ENCODE peak calls at places on chromosomes 4 and X, in seven cellular contexts. J is H9, E is mesendoderm, H is IMR-90, P is neuronal stem cell, N is H1, T is trophoblast cell. X is an unnamed sample.

GRCh38 chr4:105714071-105714521 is 5.5 kb downstream of the GSTCD start:
- DNase-seq in J (no peak), P (no peak), E (no peak), H (no peak), T (no peak), N (no peak), X (no peak)

GRCh38 chr4:61044837-61045236 is 155.3 kb upstream of the ADGRL3 start:
- DNase-seq in T (no peak), P (no peak), H (no peak), N (no peak), E (no peak), J (no peak), X (no peak)

GRCh38 chr4:122577808-122578781 is 42.8 kb downstream of the IL21 start:
- DNase-seq in H (peak; percentile 38), P (peak; percentile 23), T (peak; percentile 40), N (peak; percentile 64), E (peak; percentile 59), J (no peak), X (peak; percentile 71)

GRCh38 chr4:159048166-159048886 is 54.6 kb upstream of the RAPGEF2 start:
- DNase-seq in E (peak; percentile 62), T (peak; percentile 53), P (peak; percentile 21), J (peak; percentile 55), H (peak; percentile 79), N (no peak), X (peak; percentile 39)

GRCh38 chrX:44908838-44909237 is 35.9 kb downstream of the KDM6A start:
- DNase-seq in E (no peak), T (no peak), J (no peak), P (no peak), H (no peak), N (no peak), X (no peak)

GRCh38 chr4:11632015-11632414 is 203.3 kb upstream of the HS3ST1 start:
- DNase-seq in P (no peak), H (no peak), J (no peak), T (no peak), N (no peak), E (no peak), X (no peak)

GRCh38 chrX:47637546-47638195 is 7.9 kb upstream of the CFP start:
- DNase-seq in N (no peak), T (no peak), P (no peak), E (peak; percentile 78), J (peak; percentile 91), H (no peak), X (no peak)

GRCh38 chrX:70479970-70480659 is 35.5 kb downstream of the DLG3 start:
- DNase-seq in E (peak; percentile 34), H (no peak), J (peak; percentile 36), N (no peak), P (no peak), T (no peak), X (no peak)

GRCh38 chr4:151104621-151105020 is 5.2 kb downstream of the RPS3A start:
- DNase-seq in E (no peak), P (no peak), N (no peak), T (no peak), J (no peak), H (no peak), X (no peak)

GRCh38 chr4:80073362-80074008 is 456 bp upstream of the ANTXR2 start:
- DNase-seq in E (no peak), N (no peak), P (no peak), J (no peak), T (no peak), H (no peak), X (no peak)

GRCh38 chrX:44784241-44784640 is 59.6 kb upstream of the DUSP21 start:
- DNase-seq in H (no peak), E (no peak), T (no peak), J (no peak), P (no peak), N (no peak), X (no peak)

GRCh38 chrX:118847676-118848075 is 24.1 kb downstream of the ZCCHC12 start:
- DNase-seq in E (peak; percentile 66), P (peak; percentile 46), J (no peak), N (no peak), T (no peak), H (peak; percentile 42), X (peak; percentile 46)

GRCh38 chr4:18934197-18934596 is 912.6 kb upstream of the LCORL start:
- DNase-seq in N (no peak), J (no peak), T (no peak), P (no peak), E (peak; percentile 29), H (no peak), X (no peak)

GRCh38 chr4:56742080-56742871 is 61.2 kb upstream of the HOPX start:
- DNase-seq in E (no peak), J (no peak), T (no peak), H (peak; percentile 19), P (no peak), N (no peak), X (peak; percentile 45)

GRCh38 chr4:140857111-140857510 is 100.9 kb upstream of the TBC1D9 start:
- DNase-seq in P (no peak), E (no peak), J (no peak), N (no peak), H (no peak), T (no peak), X (no peak)

GRCh38 chr4:174650711-174651355 is 128.5 kb upstream of the HPGD start:
- DNase-seq in N (no peak), E (no peak), H (no peak), J (no peak), T (no peak), P (no peak), X (no peak)

GRCh38 chr4:128709268-128709667 is 100.2 kb upstream of the JADE1 start:
- DNase-seq in N (no peak), T (no peak), P (no peak), H (no peak), E (no peak), J (no peak), X (no peak)

GRCh38 chrX:153875391-153876111 is 10.4 kb downstream of the L1CAM start:
- DNase-seq in J (peak; percentile 76), N (peak; percentile 95), T (peak; percentile 2), P (peak; percentile 69), H (no peak), E (peak; percentile 72), X (peak; percentile 39)
- H3K4ac ChIP-seq in J (no peak overlapping the region), N (no peak overlapping the region), T (no peak overlapping the region), P (no peak overlapping the region), H (no peak overlapping the region), E (no peak overlapping the region), X (no peak overlapping the region)

GRCh38 chr4:65391382-65391781 is 278.9 kb downstream of the EPHA5 start:
- DNase-seq in J (no peak), T (no peak), E (no peak), H (no peak), P (no peak), N (no peak), X (no peak)

GRCh38 chr4:65391814-65392213 is 278.5 kb downstream of the EPHA5 start:
- DNase-seq in P (no peak), N (no peak), T (no peak), H (no peak), J (no peak), E (no peak), X (no peak)

GRCh38 chr4:65381648-65382047 is 288.6 kb downstream of the EPHA5 start:
- DNase-seq in N (no peak), J (no peak), H (no peak), P (no peak), T (no peak), E (peak; percentile 22), X (no peak)

GRCh38 chr4:65383589-65384305 is 286.5 kb downstream of the EPHA5 start:
- DNase-seq in P (no peak), N (no peak), H (no peak), E (no peak), J (no peak), T (no peak), X (no peak)

DNA sequence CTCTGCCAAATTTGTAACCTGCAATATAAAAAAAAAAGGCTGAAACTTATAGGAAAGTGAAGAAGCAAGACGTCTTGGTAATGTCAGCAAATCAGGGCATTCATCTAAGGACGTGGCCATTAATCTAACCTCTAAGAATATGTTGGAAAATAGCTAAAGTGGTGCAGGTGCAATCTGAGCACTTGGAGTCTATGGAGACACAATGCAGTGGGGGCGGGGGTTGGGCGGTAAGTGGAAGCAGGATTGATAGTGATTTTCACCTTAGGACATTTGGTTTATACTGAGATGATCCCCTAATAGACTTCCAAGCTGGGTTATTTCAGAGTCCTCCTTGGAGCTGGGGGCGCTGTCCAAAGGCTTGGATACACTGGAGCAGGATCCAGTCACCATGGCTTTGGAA is 283.4 kb downstream of the EPHA5 start:
- DNase-seq in N (no peak), E (no peak), P (no peak), J (no peak), H (no peak), T (no peak), X (no peak)
- H3K4ac ChIP-seq in N (no peak overlapping the region), E (no peak overlapping the region), P (no peak overlapping the region), J (no peak overlapping the region), H (no peak overlapping the region), T (no peak overlapping the region), X (no peak overlapping the region)

GRCh38 chr4:3436798-3437581 is 4.8 kb upstream of the HGFAC start:
- DNase-seq in N (no peak), E (no peak), H (peak; percentile 35), T (no peak), P (no peak), J (no peak), X (peak; percentile 29)

GRCh38 chr4:3437582-3437936 is 4.2 kb upstream of the HGFAC start:
- DNase-seq in T (no peak), N (no peak), H (no peak), E (no peak), J (no peak), P (no peak), X (no peak)

GRCh38 chr4:3435684-3435956 is 6.1 kb upstream of the HGFAC start:
- DNase-seq in T (no peak), J (no peak), P (no peak), E (no peak), N (no peak), H (no peak), X (no peak)

GRCh38 chr4:3434891-3435683 is 6.7 kb upstream of the HGFAC start:
- DNase-seq in J (no peak), H (no peak), P (peak; percentile 26), N (no peak), E (peak; percentile 34), T (no peak), X (no peak)

DNA sequence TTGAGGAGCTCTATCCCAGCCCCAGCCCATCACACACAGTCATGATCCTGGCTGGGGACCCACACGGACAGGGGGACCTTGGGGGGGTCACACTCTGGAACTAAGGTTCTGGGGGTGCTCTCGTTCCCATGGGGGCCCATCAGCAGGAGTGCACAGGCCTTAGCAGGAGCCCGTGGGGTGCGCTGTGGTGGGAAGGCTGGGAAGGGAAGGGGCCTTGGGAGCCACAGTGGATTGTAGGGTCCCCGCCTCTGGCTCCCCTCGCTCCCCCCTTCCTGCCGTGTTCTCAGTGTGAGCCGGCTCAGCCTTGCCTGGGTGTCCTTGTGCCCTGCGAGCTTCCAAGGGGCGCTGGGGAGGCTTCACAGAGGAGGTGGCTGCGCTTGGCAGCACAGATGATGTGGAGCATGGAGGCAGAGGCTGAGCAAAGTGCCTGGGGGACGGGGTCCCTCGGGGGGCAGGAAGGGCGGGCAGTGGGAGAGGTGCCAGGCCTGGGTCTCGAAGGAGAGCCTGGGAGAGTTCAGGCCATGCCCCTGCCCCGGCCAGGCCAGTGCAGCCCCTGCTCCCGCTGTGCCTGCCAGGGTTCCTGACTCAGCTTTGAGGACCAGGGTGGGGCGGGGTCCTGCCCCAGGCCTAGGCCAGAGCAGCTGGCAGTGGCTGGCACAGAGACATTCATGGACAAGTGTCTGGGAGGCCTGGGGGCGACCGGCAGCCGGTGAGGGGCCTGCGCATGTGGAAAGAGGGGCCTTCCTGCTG is 5.5 kb upstream of the HGFAC start:
- DNase-seq in T (no peak), N (no peak), E (no peak), P (no peak), H (no peak), J (no peak), X (no peak)
- H3K4ac ChIP-seq in T (no peak overlapping the region), N (no peak overlapping the region), E (no peak overlapping the region), P (peak overlapping the region; percentile 37), H (peak overlapping the region; percentile 97), J (no peak overlapping the region), X (peak overlapping the region; percentile 85)

GRCh38 chr4:103774326-103774725 is 54.5 kb upstream of the TACR3 start:
- DNase-seq in E (no peak), T (no peak), H (no peak), J (no peak), P (no peak), N (no peak), X (no peak)
- H3K4ac ChIP-seq in E (peak overlapping the region; percentile 86), T (no peak overlapping the region), H (no peak overlapping the region), J (no peak overlapping the region), P (no peak overlapping the region), N (no peak overlapping the region), X (no peak overlapping the region)